ENCODE peak calls at places on chromosomes 12 and 14, in six cellular contexts. T is upper lobe of left lung; Y is testis; S is CD8-positive, alpha-beta T cell; Z is left ventricle myocardium inferior; U is neural progenitor cell. Q is an unnamed sample. For H3K4me1, the result is how much of the 10 kb centered on the place peaks cover.

GRCh38 chr12:70756791-70757190 is 119.6 kb upstream of the PTPRB start:
- DNase-seq in T (no peak), Y (no peak), S (no peak), Z (no peak), U (no peak), Q (no peak)

GRCh38 chr12:50082644-50083043 is 2.5 kb upstream of the SMARCD1 start:
- DNase-seq in T (no peak), Y (no peak), S (no peak), Z (no peak), U (no peak), Q (no peak)

GRCh38 chr14:75156901-75157300 is 19.5 kb downstream of the TMED10 start:
- DNase-seq in T (no peak), Y (no peak), S (no peak), Z (no peak), U (no peak), Q (no peak)

GRCh38 chr14:106843951-106844483 is 1317.6 kb downstream of the TMEM121 start:
- DNase-seq in T (peak), Y (peak), S (no peak), Z (no peak), U (no peak), Q (peak)

GRCh38 chr12:87439990-87440827 is 589.0 kb downstream of the C12orf50 start:
- DNase-seq in T (no peak), Y (no peak), S (no peak), Z (no peak), U (no peak), Q (no peak)

GRCh38 chr14:104977681-104978647 is at the start of gene AHNAK2:
- DNase-seq in T (peak), Y (peak), S (peak), Z (peak), U (peak), Q (peak)

GRCh38 chr12:90858261-90858660 is 96.7 kb downstream of the CCER1 start:
- DNase-seq in T (no peak), Y (peak), S (no peak), Z (no peak), U (peak), Q (no peak)

GRCh38 chr12:77189463-77189862 is 124.1 kb upstream of the E2F7 start:
- DNase-seq in T (no peak), Y (no peak), S (no peak), Z (no peak), U (no peak), Q (no peak)

GRCh38 chr12:15393995-15394394 is 71.7 kb downstream of the PTPRO start:
- DNase-seq in T (no peak), Y (no peak), S (no peak), Z (no peak), U (no peak), Q (no peak)

GRCh38 chr14:75876526-75876925 is 105.3 kb downstream of the TGFB3 start:
- DNase-seq in T (no peak), Y (peak), S (no peak), Z (no peak), U (no peak), Q (no peak)

GRCh38 chr14:49497725-49498348 is 88.3 kb downstream of the RPS29 start:
- DNase-seq in T (no peak), Y (peak), S (peak), Z (no peak), U (peak), Q (no peak)

GRCh38 chr12:14356147-14356546 is 9.3 kb upstream of the ATF7IP start:
- DNase-seq in T (no peak), Y (no peak), S (no peak), Z (no peak), U (no peak), Q (no peak)

GRCh38 chr14:34324363-34324795 is 137.7 kb downstream of the SPTSSA start:
- DNase-seq in T (no peak), Y (peak), S (peak), Z (no peak), U (peak), Q (no peak)

GRCh38 chr12:78121969-78122610 is 291.4 kb downstream of the NAV3 start:
- DNase-seq in T (no peak), Y (no peak), S (no peak), Z (peak), U (no peak), Q (no peak)

GRCh38 chr14:104214819-104215218 is 76.4 kb downstream of the KIF26A start:
- DNase-seq in T (no peak), Y (no peak), S (no peak), Z (no peak), U (no peak), Q (no peak)

GRCh38 chr12:66044731-66045130 is 85.8 kb downstream of the LLPH start:
- DNase-seq in T (no peak), Y (no peak), S (no peak), Z (no peak), U (no peak), Q (no peak)

GRCh38 chr12:121005346-121005815 is 10.9 kb downstream of the C12orf43 start:
- DNase-seq in T (peak), Y (peak), S (peak), Z (no peak), U (peak), Q (no peak)

GRCh38 chr14:63747836-63748235 is 20.0 kb upstream of the SGPP1 start:
- DNase-seq in T (no peak), Y (no peak), S (no peak), Z (no peak), U (no peak), Q (no peak)

GRCh38 chr12:51547606-51548005 is 43.4 kb upstream of the SCN8A start:
- DNase-seq in T (no peak), Y (no peak), S (no peak), Z (no peak), U (no peak), Q (no peak)

GRCh38 chr12:92324849-92325500 is 179.3 kb upstream of the BTG1 start:
- DNase-seq in T (no peak), Y (no peak), S (no peak), Z (no peak), U (no peak), Q (no peak)

GRCh38 chr12:8916154-8916553 is 1.8 kb downstream of the PHC1 start:
- DNase-seq in T (no peak), Y (no peak), S (no peak), Z (no peak), U (no peak), Q (no peak)

GRCh38 chr12:17076335-17076734 is 470.4 kb upstream of the LMO3 start:
- DNase-seq in T (no peak), Y (peak), S (no peak), Z (no peak), U (no peak), Q (no peak)

GRCh38 chr14:88516742-88517418 is 37.9 kb downstream of the PTPN21 start:
- DNase-seq in T (no peak), Y (no peak), S (no peak), Z (no peak), U (peak), Q (no peak)

GRCh38 chr14:88995437-88996198 is 171.2 kb downstream of the TTC8 start:
- DNase-seq in T (peak), Y (no peak), S (no peak), Z (no peak), U (no peak), Q (no peak)

GRCh38 chr14:76227450-76228050 is 75.8 kb downstream of the GPATCH2L start:
- DNase-seq in T (no peak), Y (no peak), S (no peak), Z (no peak), U (no peak), Q (no peak)

GRCh38 chr12:51820721-51821422 is 27.6 kb downstream of the FIGNL2 start:
- DNase-seq in T (peak), Y (peak), S (peak), Z (peak), U (peak), Q (peak)

DNA sequence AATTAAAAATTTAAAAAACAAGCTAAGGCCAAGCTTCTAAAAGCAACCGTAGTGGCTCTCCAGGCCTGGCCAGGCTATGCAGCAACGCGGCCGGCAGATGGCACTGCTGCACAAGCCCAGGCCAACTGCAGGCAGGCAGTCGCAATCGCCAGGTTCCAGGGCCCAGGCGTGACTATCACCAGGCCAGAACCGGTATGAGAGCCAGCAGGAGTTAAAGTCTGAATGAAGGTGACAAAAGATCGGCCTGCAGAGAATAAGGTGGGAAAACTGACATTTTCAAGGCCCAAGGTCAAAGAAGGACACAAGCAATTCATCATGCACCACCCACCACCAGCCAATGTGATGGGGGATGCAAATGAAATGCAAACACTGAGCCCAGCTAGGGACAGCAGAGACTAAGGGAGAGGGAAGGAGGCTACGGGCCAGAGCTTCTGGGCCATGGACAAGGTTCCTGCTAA is 43.6 kb upstream of the ANO2 start:
- DNase-seq in T (peak), Y (peak), S (peak), Z (peak), U (peak), Q (peak)
- TF ChIP-seq CTCF in T (peak), Y (peak), S (peak), Z (peak), U (peak), Q (peak)

GRCh38 chr12:46265102-46265501 is 3.7 kb downstream of the SLC38A1 start:
- DNase-seq in T (no peak), Y (no peak), S (no peak), Z (no peak), U (no peak), Q (no peak)
- H3K4me1 ChIP-seq in T (half or more), Y (under half), S (half or more), Z (half or more), U (half or more), Q (under half)

GRCh38 chr12:21065845-21066244 is 65.1 kb upstream of the SLCO1B1 start:
- DNase-seq in T (no peak), Y (peak), S (no peak), Z (no peak), U (peak), Q (no peak)
- TF ChIP-seq CTCF in T (no peak), Y (peak), S (no peak), Z (peak), U (peak), Q (peak)

DNA sequence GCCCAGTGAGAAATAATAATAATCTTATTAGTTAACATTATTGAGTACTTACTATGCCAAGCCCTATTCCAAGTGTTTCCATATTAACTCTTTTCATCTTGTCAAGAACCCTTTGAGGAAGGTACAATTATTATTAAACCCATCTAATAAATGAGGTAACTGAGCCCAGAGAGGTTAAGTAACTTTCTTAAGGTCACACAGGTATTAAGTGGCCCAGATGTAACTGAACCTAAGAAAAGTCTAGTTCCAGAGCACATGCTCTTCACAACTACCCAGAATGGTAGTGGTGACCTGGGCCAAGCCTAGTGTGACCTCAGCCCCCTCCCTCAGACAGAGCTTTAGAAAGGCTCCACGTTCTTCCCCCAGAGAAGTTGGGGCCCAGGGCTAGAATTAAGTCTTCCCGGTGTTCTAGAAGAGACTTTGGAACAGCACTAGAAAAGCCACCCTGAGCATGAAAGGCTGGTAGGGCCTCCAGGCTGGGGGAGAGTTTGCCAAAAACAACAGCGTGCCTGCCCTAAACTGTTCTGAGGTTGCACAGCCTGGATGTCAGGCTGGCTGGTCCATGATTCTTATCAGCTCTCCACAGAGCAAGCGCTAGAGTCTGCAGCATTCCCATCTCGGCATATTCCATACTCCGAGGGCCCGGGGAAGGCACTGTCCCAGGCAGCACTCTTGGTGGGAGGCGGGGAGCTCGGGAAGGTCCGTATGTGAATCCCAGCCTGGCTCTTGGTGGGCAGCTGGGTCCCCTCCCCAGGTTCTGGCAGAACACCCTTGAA is 41.3 kb upstream of the CTDSP2 start:
- DNase-seq in T (no peak), Y (no peak), S (no peak), Z (no peak), U (no peak), Q (no peak)
- H3K4me1 ChIP-seq in T (half or more), Y (half or more), S (under half), Z (half or more), U (under half), Q (half or more)

Q was measured in lower lobe of right lung.